ENCODE peak calls at places on chromosomes 4 and X, in ten cellular contexts. S is esophagus squamous epithelium, M is prostate gland, F is body of pancreas, J is spleen, X is A549, H is suprapubic skin, Z is GM12892, K is right lobe of liver, A is testis. V is an unnamed sample.

GRCh38 chr4:177033130-177033529 is 240.4 kb upstream of the VEGFC start:
- DNase-seq in S (no peak), M (no peak), F (no peak), J (no peak), X (no peak), H (no peak), Z (no peak), K (no peak), A (no peak), V (no peak)

GRCh38 chr4:41360911-41361830 is 104.4 kb downstream of the UCHL1 start:
- DNase-seq in S (no peak), M (peak), F (peak), J (peak), X (peak), H (peak), Z (no peak), K (peak), A (peak), V (peak)

GRCh38 chr4:7845493-7846124 is 94.1 kb downstream of the AFAP1 start:
- DNase-seq in S (no peak), M (no peak), F (no peak), J (no peak), X (peak), H (no peak), Z (no peak), K (no peak), A (no peak), V (no peak)

GRCh38 chrX:150406559-150406958 is 43.4 kb downstream of the MAMLD1 start:
- DNase-seq in S (no peak), M (no peak), F (no peak), J (no peak), X (no peak), H (no peak), Z (no peak), K (no peak), A (no peak), V (no peak)

GRCh38 chrX:108138814-108139213 is 47.2 kb downstream of the ATG4A start:
- DNase-seq in S (no peak), M (no peak), F (no peak), J (no peak), X (no peak), H (no peak), Z (no peak), K (no peak), A (no peak), V (no peak)

GRCh38 chr4:932713-933070 is 432 bp downstream of the TMEM175 start:
- DNase-seq in S (no peak), M (no peak), F (no peak), J (no peak), X (no peak), H (peak), Z (no peak), K (no peak), A (no peak), V (peak)

GRCh38 chr4:183164963-183165362 is 65.9 kb downstream of the WWC2 start:
- DNase-seq in S (no peak), M (no peak), F (no peak), J (no peak), X (no peak), H (no peak), Z (no peak), K (no peak), A (no peak), V (no peak)

GRCh38 chr4:5571646-5572045 is 136.7 kb downstream of the EVC2 start:
- DNase-seq in S (no peak), M (no peak), F (no peak), J (no peak), X (no peak), H (no peak), Z (no peak), K (no peak), A (no peak), V (no peak)

GRCh38 chrX:115561605-115562491 is 874 bp downstream of the PLS3 start:
- DNase-seq in S (no peak), M (peak), F (peak), J (no peak), X (peak), H (peak), Z (no peak), K (peak), A (peak), V (peak)

GRCh38 chr4:5459236-5459635 is 249.1 kb downstream of the EVC2 start:
- DNase-seq in S (no peak), M (no peak), F (no peak), J (no peak), X (no peak), H (peak), Z (no peak), K (no peak), A (no peak), V (no peak)

GRCh38 chrX:19007011-19007410 is 23.1 kb upstream of the PHKA2 start:
- DNase-seq in S (no peak), M (no peak), F (no peak), J (no peak), X (no peak), H (no peak), Z (no peak), K (no peak), A (no peak), V (no peak)

GRCh38 chr4:33184684-33185083 is 2464.5 kb downstream of the PCDH7 start:
- DNase-seq in S (no peak), M (no peak), F (no peak), J (no peak), X (no peak), H (no peak), Z (no peak), K (no peak), A (no peak), V (no peak)

GRCh38 chr4:41614519-41614918 is 76.6 kb downstream of the LIMCH1 start:
- DNase-seq in S (no peak), M (no peak), F (no peak), J (no peak), X (no peak), H (no peak), Z (no peak), K (no peak), A (no peak), V (no peak)

GRCh38 chrX:48966796-48967579 is 4.7 kb downstream of the KCND1 start:
- DNase-seq in S (no peak), M (no peak), F (no peak), J (no peak), X (no peak), H (no peak), Z (no peak), K (no peak), A (no peak), V (no peak)

GRCh38 chrX:66914082-66914481 is 275.2 kb upstream of the EDA2R start:
- DNase-seq in S (no peak), M (peak), F (no peak), J (no peak), X (peak), H (no peak), Z (no peak), K (no peak), A (no peak), V (no peak)

GRCh38 chrX:1355800-1356148 is 19.2 kb downstream of the IL3RA start:
- DNase-seq in S (no peak), M (no peak), F (no peak), J (no peak), X (no peak), H (no peak), Z (no peak), K (no peak), A (no peak), V (no peak)

GRCh38 chr4:184400375-184400870 is 73.9 kb downstream of the IRF2 start:
- DNase-seq in S (no peak), M (no peak), F (no peak), J (no peak), X (peak), H (no peak), Z (no peak), K (peak), A (no peak), V (no peak)

GRCh38 chrX:55487143-55487542 is 2.5 kb downstream of the USP51 start:
- DNase-seq in S (no peak), M (no peak), F (no peak), J (no peak), X (no peak), H (no peak), Z (no peak), K (no peak), A (peak), V (no peak)

GRCh38 chrX:55489315-55490009 is at the start of gene USP51:
- DNase-seq in S (no peak), M (peak), F (peak), J (peak), X (peak), H (peak), Z (peak), K (peak), A (peak), V (peak)

GRCh38 chrX:55490121-55490520 is 473 bp upstream of the USP51 start:
- DNase-seq in S (no peak), M (no peak), F (no peak), J (no peak), X (no peak), H (no peak), Z (no peak), K (no peak), A (peak), V (no peak)

GRCh38 chrX:55488268-55488558 is 1.4 kb downstream of the USP51 start:
- DNase-seq in S (no peak), M (no peak), F (no peak), J (no peak), X (no peak), H (no peak), Z (no peak), K (no peak), A (no peak), V (no peak)

DNA sequence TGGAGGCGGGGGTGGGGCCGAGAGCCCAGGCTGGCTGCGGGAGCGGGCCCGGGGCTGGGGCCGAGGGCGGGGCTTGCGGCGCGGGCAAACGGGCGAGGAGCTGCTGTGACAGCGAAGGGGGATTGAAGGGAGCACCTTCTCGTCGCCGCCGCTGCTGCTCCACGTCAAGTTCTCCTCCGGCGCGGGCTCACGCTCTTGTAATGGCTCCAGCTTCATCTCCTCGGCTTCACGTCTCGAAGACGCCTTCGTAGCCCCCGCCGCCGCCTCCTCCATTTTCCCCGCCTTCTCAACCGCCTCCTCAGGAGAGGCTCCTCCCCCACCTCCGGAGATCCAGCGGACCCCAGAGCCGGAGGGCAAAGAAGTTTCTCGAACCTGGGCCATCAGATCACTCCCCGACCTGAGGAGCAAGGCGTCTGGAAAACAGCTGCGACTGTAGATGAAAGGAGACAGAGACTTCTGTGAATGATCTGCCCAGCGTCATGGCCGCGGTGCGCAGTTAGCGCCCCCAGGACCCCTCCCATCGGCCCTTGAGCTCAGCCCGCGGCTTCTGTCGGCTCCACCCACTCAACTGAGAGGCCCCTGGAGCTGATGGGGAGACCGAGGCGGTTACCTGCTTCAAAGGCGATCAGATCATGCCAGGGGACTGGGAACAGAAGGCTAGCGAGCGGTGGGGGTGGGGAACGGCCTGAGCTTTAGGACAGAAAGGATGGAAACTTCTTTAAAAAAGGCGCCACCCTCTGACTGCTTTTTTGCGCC is 911 bp downstream of the USP51 start:
- DNase-seq in S (peak), M (peak), F (peak), J (peak), X (peak), H (peak), Z (peak), K (peak), A (peak), V (peak)
- TF ChIP-seq POLR2A in S (peak), M (peak), F (no peak), J (no peak), X (no peak), H (no peak), Z (peak), K (no peak), A (no peak), V (no peak)

GRCh38 chr4:154549894-154550790 is at the start of gene PLRG1:
- DNase-seq in S (peak), M (peak), F (peak), J (peak), X (peak), H (peak), Z (peak), K (peak), A (peak), V (peak)
- TF ChIP-seq POLR2A in S (peak), M (peak), F (peak), J (no peak), X (peak), H (no peak), Z (peak), K (peak), A (peak), V (peak)

GRCh38 chrX:103329991-103330390 is at the start of gene TCEAL7:
- DNase-seq in S (no peak), M (no peak), F (no peak), J (no peak), X (no peak), H (no peak), Z (no peak), K (no peak), A (peak), V (no peak)
- TF ChIP-seq POLR2A in S (no peak), M (no peak), F (no peak), J (no peak), X (no peak), H (no peak), Z (no peak), K (no peak), A (no peak), V (no peak)

DNA sequence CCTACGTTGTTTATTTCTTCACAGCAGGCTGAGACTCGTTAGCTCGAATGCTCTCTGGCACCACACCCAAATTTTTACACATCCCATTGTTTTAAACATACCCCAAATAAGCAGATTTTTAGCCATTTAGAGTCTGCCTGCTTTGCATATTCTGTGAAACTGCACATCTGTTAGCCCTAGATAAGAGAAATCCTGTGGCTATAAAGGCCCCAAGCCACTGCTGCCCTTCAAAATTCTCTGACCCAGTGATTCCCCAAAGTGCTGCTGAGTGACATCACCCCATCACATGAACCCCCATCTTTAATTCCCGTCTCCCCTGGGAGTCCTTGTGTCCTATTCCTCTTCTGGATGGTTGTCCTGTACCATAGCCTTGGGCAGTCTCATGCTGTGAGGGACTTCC is 20.8 kb downstream of the TEX13C start:
- DNase-seq in S (no peak), M (no peak), F (no peak), J (no peak), X (no peak), H (no peak), Z (no peak), K (no peak), A (no peak), V (no peak)
- TF ChIP-seq POLR2A in S (no peak), M (no peak), F (no peak), J (no peak), X (no peak), H (no peak), Z (no peak), K (no peak), A (no peak), V (no peak)

GRCh38 chr4:107203733-107204132 is 167.6 kb upstream of the DKK2 start:
- DNase-seq in S (no peak), M (no peak), F (no peak), J (no peak), X (no peak), H (no peak), Z (no peak), K (no peak), A (no peak), V (no peak)
- TF ChIP-seq POLR2A in S (no peak), M (no peak), F (no peak), J (no peak), X (no peak), H (no peak), Z (no peak), K (no peak), A (no peak), V (no peak)

GRCh38 chr4:2536193-2537010 is at the start of gene FAM193A:
- DNase-seq in S (peak), M (peak), F (peak), J (peak), X (peak), H (peak), Z (peak), K (peak), A (peak), V (peak)
- TF ChIP-seq POLR2A in S (peak), M (peak), F (peak), J (no peak), X (peak), H (no peak), Z (peak), K (peak), A (no peak), V (no peak)

DNA sequence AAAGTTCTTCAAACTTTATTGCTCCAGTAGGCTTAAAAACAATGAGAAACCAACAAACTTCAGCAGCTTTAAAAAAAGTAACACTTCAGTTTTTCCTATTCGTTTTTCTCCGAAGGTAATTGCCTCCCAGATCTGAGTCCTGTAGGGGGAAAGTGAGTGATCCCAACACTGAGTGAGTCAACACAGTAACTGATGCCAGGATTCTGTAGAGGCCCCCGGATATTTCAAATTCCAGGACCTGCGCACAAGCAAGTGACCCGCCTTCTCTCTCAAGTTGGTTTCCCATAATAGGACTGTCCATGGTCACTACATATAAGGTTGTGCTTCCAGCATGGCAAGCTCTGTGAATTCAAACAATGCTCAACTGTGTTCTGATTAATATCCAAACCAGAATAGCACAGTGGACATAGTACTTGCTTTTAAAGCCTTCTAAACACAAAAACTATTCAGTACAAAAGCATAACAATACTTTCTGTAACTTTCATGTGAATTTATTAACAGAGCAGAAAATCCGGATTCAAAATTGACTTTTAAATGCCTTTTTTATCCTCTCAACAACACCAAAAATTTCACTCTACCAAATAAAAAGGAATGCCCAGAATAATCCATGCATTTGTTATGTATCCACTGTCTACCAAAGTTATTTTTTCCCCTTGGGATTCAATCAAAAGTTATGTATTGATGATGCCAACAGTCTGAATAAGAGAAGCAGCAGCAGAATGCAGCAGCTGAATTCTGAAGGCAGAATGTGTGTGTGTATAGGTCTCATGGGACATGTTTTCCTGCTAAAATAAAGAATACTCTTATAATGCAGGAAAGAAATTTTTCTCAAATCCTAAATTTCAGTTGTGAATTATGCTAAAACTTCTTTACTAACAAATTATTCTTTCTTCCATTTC is at the start of gene DMD:
- DNase-seq in S (no peak), M (peak), F (peak), J (no peak), X (no peak), H (no peak), Z (no peak), K (no peak), A (peak), V (no peak)
- TF ChIP-seq POLR2A in S (no peak), M (no peak), F (no peak), J (no peak), X (no peak), H (no peak), Z (no peak), K (no peak), A (no peak), V (no peak)

V was measured in Peyer's patch.